ENCODE peak calls at places on chromosomes 6 and 20, in five cellular contexts. H is HepG2, L is A549, Q is K562, X is GM12878. G is an unnamed sample.

GRCh38 chr20:44334306-44334705 is 2.5 kb upstream of the R3HDML start:
- DNase-seq in H (no peak), L (no peak), Q (no peak), X (no peak), G (no peak)

GRCh38 chr20:57652865-57653545 is 32.8 kb upstream of the ZBP1 start:
- DNase-seq in H (no peak), L (no peak), Q (no peak), X (no peak), G (no peak)

GRCh38 chr6:138454976-138455706 is 44.2 kb downstream of the NHSL1 start:
- DNase-seq in H (no peak), L (peak), Q (no peak), X (peak), G (no peak)

GRCh38 chr20:60212695-60213094 is 254.5 kb downstream of the CDH26 start:
- DNase-seq in H (no peak), L (no peak), Q (no peak), X (no peak), G (no peak)

GRCh38 chr20:57457243-57457761 is 66.1 kb downstream of the RBM38 start:
- DNase-seq in H (no peak), L (peak), Q (no peak), X (no peak), G (no peak)

GRCh38 chr6:44034391-44034861 is 92.8 kb downstream of the MRPL14 start:
- DNase-seq in H (no peak), L (no peak), Q (no peak), X (no peak), G (no peak)

GRCh38 chr20:20010639-20011500 is 6.3 kb upstream of the NAA20 start:
- DNase-seq in H (peak), L (peak), Q (no peak), X (no peak), G (no peak)

GRCh38 chr6:5619249-5619648 is 357.9 kb downstream of the FARS2 start:
- DNase-seq in H (no peak), L (no peak), Q (no peak), X (peak), G (no peak)

GRCh38 chr6:151702851-151703629 is 104.4 kb upstream of the ESR1 start:
- DNase-seq in H (no peak), L (no peak), Q (no peak), X (no peak), G (no peak)

GRCh38 chr20:6235510-6235909 is 112.7 kb upstream of the FERMT1 start:
- DNase-seq in H (no peak), L (no peak), Q (no peak), X (no peak), G (no peak)

GRCh38 chr20:6231551-6231950 is 108.7 kb upstream of the FERMT1 start:
- DNase-seq in H (no peak), L (no peak), Q (no peak), X (no peak), G (no peak)

GRCh38 chr20:6228302-6228843 is 105.5 kb upstream of the FERMT1 start:
- DNase-seq in H (no peak), L (no peak), Q (no peak), X (no peak), G (no peak)

DNA sequence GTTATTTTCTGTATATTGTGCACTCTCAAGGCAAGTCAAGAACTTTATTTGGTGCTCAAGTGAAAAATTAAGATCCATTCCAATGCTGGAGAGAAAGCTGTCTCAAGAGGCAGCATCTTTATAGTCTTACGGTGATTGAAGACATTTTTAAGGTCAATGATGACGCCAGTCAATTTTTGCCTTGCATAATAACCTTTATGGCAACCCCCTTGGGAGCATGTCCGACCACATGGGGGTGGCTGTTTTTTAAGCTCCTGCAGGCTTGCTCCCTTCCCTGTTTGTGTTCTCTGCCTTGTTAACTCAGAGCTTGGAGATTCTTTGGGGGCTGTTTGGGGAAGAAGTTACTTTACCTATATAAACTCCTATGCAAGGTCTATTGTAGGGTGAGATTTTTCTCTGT is 109.6 kb upstream of the FERMT1 start:
- DNase-seq in H (no peak), L (no peak), Q (no peak), X (no peak), G (no peak)
- TF ChIP-seq KDM1A in H (no peak), L (no peak), Q (no peak), X (no peak), G (no peak)

GRCh38 chr6:117531758-117532276 is 49.3 kb downstream of the DCBLD1 start:
- DNase-seq in H (no peak), L (no peak), Q (no peak), X (no peak), G (no peak)

GRCh38 chr6:117531346-117531745 is 48.9 kb downstream of the DCBLD1 start:
- DNase-seq in H (no peak), L (no peak), Q (no peak), X (no peak), G (no peak)

GRCh38 chr6:117534974-117535373 is 52.5 kb downstream of the DCBLD1 start:
- DNase-seq in H (no peak), L (no peak), Q (no peak), X (no peak), G (no peak)

GRCh38 chr6:117533775-117534174 is 51.3 kb downstream of the DCBLD1 start:
- DNase-seq in H (no peak), L (no peak), Q (no peak), X (no peak), G (no peak)

DNA sequence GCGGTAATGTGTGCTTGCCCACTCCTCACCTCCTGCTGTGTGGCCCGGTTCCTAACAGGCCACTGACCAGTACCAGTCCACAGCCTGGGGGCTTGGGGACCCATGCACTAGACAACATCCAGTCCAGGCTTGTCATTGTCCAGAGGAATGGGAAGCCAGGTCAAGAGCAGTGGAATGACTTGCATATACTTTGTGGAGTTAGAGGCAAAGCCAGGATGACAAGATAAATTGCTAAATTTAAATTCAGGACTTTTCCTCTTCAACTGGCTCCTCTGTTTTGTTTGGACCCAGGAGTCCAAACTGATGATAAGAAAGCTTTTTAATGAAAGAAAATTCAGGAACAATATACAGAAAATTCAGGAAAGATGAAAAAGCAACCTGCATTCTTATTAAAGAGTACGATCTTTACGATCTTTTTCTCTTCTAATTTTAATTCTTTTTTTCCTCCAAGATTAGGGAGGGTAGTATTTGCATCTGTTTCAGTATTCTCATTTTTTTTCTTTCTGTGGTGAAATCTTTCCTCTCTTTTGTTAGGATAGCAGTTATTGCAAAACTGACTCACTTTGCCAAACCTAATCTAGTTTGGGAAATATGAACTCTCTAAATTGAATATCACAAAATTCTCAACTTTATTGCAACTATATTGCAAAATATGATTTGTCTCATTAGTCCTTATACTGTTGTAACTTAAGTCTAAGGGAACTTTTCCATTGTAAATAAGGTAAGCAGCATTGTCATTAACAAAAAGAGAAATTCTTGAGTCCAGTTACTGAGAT is 48.2 kb downstream of the DCBLD1 start:
- DNase-seq in H (no peak), L (no peak), Q (no peak), X (no peak), G (no peak)
- TF ChIP-seq KDM1A in H (no peak), L (no peak), Q (no peak), X (no peak), G (no peak)

GRCh38 chr6:42359021-42359420 is 92.7 kb downstream of the TRERF1 start:
- DNase-seq in H (no peak), L (no peak), Q (no peak), X (no peak), G (no peak)

GRCh38 chr6:42365021-42365420 is 86.7 kb downstream of the TRERF1 start:
- DNase-seq in H (no peak), L (no peak), Q (no peak), X (no peak), G (no peak)

GRCh38 chr6:42363906-42364859 is 87.5 kb downstream of the TRERF1 start:
- DNase-seq in H (no peak), L (no peak), Q (no peak), X (no peak), G (no peak)

GRCh38 chr6:42366011-42366705 is 85.6 kb downstream of the TRERF1 start:
- DNase-seq in H (no peak), L (no peak), Q (no peak), X (no peak), G (no peak)

GRCh38 chr6:42361036-42361435 is 90.7 kb downstream of the TRERF1 start:
- DNase-seq in H (no peak), L (no peak), Q (no peak), X (no peak), G (no peak)
- TF ChIP-seq KDM1A in H (no peak), L (no peak), Q (no peak), X (no peak), G (no peak)

DNA sequence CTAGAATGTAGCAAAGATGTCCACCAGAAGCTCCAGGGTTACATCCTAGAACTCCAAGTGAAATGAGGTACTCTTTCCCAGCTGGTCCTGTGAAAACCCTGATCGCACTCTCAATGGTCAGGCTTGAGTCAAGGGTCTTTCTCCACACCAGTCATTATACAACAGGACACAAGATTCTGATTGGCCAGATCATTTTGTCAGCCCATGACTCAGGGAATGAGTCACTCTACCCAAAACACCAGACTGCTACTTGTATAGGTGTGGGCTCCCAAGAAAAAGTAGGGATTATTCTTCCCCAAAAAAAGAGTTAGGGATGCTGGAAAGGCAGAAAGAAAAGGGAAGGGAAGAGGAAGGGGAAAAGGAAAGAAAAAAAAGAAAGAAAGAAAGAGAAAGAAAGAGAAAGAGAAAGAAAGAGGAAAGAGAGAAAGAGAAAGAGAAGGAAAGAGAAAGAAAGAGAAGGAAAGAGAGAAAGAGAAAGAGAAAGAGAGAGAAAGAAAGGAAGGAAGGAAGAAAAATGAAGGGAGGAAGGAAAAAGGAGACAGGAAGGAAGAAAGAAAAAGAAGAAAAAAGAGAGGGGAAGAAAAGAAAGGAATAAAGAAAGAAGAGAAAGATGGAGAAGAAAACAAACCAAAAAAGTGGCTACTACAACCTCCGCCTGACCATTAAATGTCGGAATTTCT is 30.5 kb downstream of the ANKEF1 start:
- DNase-seq in H (no peak), L (no peak), Q (no peak), X (no peak), G (no peak)
- TF ChIP-seq KDM1A in H (no peak), L (no peak), Q (no peak), X (no peak), G (no peak)

DNA sequence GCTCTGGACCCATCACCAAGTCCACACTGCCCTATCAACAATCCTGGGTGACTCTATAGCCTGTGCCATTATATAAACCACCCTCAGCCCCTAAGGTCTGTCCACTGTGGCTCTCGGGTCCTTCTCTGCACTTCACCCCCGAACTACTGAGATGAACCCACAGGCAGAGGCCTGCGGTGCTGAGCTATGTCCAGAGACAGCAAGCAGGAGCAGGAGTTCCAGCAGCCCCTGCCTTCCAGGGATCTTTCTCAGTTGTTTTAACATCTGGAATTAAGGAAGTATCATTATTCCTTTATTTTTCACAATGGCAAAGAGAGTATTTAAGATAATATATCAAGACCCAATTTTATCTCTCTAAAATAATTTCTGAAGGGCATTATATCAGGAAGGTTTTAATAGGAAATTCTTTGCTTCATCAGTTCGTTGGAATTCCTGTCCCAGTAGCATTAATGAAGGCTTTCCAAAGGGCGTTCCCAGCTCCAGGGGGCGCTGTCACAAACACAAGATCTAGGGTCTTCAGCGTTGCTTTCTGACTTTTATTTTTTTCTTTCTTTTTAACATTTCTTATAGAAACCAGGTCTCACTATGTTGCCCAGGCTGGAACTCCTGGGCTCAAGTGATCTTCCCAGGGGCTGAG is 27.3 kb downstream of the RRBP1 start:
- DNase-seq in H (peak), L (peak), Q (peak), X (no peak), G (no peak)
- TF ChIP-seq KDM1A in H (no peak), L (no peak), Q (no peak), X (no peak), G (no peak)

G was measured in H1.